ENCODE peak calls at places on chromosomes 13 and 19, in six cellular contexts. N is fibroblast of lung, P is left ventricle myocardium inferior, E is mesendoderm, Z is stomach, U is PC-3. X is an unnamed sample.

GRCh38 chr13:111413407-111414187 is 93.2 kb downstream of the TEX29 start:
- DNase-seq in N (no peak), P (no peak), E (no peak), Z (no peak), U (no peak), X (no peak)

GRCh38 chr19:1491114-1491848 is at the start of gene REEP6:
- DNase-seq in N (no peak), P (no peak), E (no peak), Z (no peak), U (no peak), X (no peak)

GRCh38 chr13:83449666-83450395 is 432.4 kb downstream of the SLITRK1 start:
- DNase-seq in N (peak; percentile 45), P (no peak), E (peak; percentile 9), Z (no peak), U (peak; percentile 72), X (peak; percentile 92)

GRCh38 chr13:85512421-85512820 is 286.8 kb downstream of the SLITRK6 start:
- DNase-seq in N (no peak), P (no peak), E (no peak), Z (no peak), U (peak; percentile 51), X (peak; percentile 11)

GRCh38 chr13:44732503-44733098 is 156.5 kb upstream of the TSC22D1 start:
- DNase-seq in N (no peak), P (no peak), E (peak; percentile 68), Z (peak; percentile 71), U (no peak), X (no peak)

GRCh38 chr19:42113641-42114348 is 18.5 kb downstream of the POU2F2 start:
- DNase-seq in N (peak; percentile 87), P (no peak), E (peak; percentile 96), Z (no peak), U (peak; percentile 92), X (peak; percentile 98)

GRCh38 chr19:1859319-1859718 is 4.1 kb downstream of the KLF16 start:
- DNase-seq in N (no peak), P (no peak), E (peak; percentile 77), Z (no peak), U (no peak), X (no peak)

GRCh38 chr13:98239156-98240076 is 62.3 kb upstream of the RNF113B start:
- DNase-seq in N (no peak), P (no peak), E (no peak), Z (no peak), U (no peak), X (no peak)

GRCh38 chr13:25151626-25152025 is 20.5 kb downstream of the AMER2 start:
- DNase-seq in N (no peak), P (no peak), E (peak; percentile 55), Z (no peak), U (no peak), X (no peak)

GRCh38 chr13:69108486-69108885 is 999.1 kb upstream of the ATXN8OS start:
- DNase-seq in N (no peak), P (no peak), E (no peak), Z (no peak), U (no peak), X (no peak)

GRCh38 chr19:18317998-18318800 is 4.7 kb downstream of the LSM4 start:
- DNase-seq in N (no peak), P (peak; percentile 55), E (no peak), Z (peak; percentile 60), U (no peak), X (no peak)

GRCh38 chr19:47609885-47610545 is 1.1 kb downstream of the BICRA start:
- DNase-seq in N (peak; percentile 38), P (peak; percentile 45), E (peak; percentile 69), Z (peak; percentile 59), U (peak; percentile 15), X (peak; percentile 40)

GRCh38 chr19:13838943-13839192 is 38.1 kb upstream of the NANOS3 start:
- DNase-seq in N (no peak), P (no peak), E (no peak), Z (no peak), U (no peak), X (no peak)
- H3K4me3 ChIP-seq in N (peak overlapping the region; percentile 96), P (peak overlapping the region; percentile 94), E (no peak overlapping the region), Z (peak overlapping the region; percentile 87), U (peak overlapping the region; percentile 82), X (peak overlapping the region; percentile 85)

GRCh38 chr19:23474172-23474571 is 78.9 kb upstream of the ZNF91 start:
- DNase-seq in N (no peak), P (no peak), E (no peak), Z (no peak), U (no peak), X (no peak)

GRCh38 chr19:23475477-23475876 is 80.2 kb upstream of the ZNF91 start:
- DNase-seq in N (no peak), P (no peak), E (no peak), Z (no peak), U (no peak), X (no peak)

GRCh38 chr19:23474761-23475160 is 79.5 kb upstream of the ZNF91 start:
- DNase-seq in N (no peak), P (no peak), E (no peak), Z (no peak), U (no peak), X (no peak)

GRCh38 chr19:23470873-23471555 is 75.7 kb upstream of the ZNF91 start:
- DNase-seq in N (no peak), P (no peak), E (no peak), Z (no peak), U (no peak), X (no peak)
- H3K4me3 ChIP-seq in N (no peak overlapping the region), P (peak overlapping the region; percentile 64), E (no peak overlapping the region), Z (no peak overlapping the region), U (no peak overlapping the region), X (no peak overlapping the region)

DNA sequence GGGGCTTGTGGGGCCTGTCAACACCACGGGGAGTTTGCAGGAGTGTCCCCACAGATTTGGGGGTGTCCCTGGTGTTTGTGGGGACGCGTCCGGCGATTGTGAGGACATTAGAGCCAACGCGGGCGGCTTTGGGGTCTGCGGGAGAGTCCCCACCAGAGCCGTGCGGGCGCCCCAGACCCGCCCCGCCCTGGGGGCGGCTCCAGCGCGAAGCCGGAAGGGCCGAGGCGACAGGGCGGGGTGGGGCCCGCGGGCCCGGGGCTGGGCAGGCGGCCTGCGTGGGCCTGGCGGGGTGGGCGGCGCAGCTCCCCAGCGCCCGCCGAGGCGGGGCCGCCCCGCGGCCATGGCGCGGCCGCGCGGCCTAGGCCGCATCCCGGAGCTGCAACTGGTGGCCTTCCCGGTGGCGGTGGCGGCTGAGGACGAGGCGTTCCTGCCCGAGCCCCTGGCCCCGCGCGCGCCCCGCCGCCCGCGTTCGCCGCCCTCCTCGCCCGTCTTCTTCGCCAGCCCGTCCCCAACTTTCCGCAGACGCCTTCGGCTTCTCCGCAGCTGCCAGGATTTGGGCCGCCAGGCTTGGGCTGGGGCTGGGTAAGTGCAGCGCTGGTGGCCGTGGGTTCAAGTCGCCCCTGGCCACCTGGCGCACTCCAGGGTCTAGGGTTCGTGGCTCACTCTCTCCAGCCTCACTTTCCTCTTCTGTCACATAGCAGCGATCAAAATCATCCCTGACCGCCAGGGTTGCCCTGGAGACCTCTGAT is 10.3 kb downstream of the PDE4A start:
- DNase-seq in N (peak; percentile 43), P (peak; percentile 72), E (no peak), Z (peak; percentile 77), U (peak; percentile 30), X (no peak)
- H3K4me3 ChIP-seq in N (peak overlapping the region; percentile 72), P (peak overlapping the region; percentile 86), E (no peak overlapping the region), Z (peak overlapping the region; percentile 64), U (peak overlapping the region; percentile 56), X (no peak overlapping the region)

DNA sequence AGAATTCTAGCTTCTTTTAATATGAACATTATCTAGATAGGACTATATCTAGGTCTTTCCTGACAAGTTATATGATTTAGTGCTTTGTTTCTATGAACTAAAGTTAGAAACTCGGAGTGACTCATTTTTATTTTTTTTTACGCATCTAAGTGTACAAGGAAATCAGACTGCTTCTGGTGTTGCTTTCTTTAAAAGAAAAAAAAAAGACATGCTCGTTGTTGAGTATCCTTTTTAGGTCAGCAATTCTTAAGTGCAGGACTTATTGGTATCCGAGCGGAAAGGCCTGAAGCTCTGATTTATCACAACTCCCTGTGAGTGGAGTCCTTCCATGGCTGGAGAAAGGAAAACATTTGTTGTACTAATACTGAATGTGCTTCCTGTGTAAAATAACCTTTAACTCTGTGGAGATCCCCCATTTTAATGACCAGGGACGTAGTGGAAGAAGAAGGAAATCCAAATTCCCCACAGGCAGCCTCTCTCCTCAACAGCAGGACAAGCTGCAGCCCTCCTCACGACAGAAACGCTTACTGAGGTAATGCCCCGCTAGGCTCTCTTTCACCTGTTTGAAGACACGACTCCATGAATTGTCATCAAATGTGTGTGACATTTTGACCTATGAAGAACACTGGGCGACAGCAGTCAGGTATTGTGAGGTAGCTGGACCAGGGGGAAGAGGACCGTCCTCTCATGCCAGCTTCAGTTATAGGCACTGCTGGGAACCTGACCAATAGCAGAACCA is 17.9 kb upstream of the POMP start:
- DNase-seq in N (no peak), P (no peak), E (no peak), Z (no peak), U (no peak), X (no peak)
- H3K4me3 ChIP-seq in N (no peak overlapping the region), P (no peak overlapping the region), E (no peak overlapping the region), Z (no peak overlapping the region), U (no peak overlapping the region), X (no peak overlapping the region)

DNA sequence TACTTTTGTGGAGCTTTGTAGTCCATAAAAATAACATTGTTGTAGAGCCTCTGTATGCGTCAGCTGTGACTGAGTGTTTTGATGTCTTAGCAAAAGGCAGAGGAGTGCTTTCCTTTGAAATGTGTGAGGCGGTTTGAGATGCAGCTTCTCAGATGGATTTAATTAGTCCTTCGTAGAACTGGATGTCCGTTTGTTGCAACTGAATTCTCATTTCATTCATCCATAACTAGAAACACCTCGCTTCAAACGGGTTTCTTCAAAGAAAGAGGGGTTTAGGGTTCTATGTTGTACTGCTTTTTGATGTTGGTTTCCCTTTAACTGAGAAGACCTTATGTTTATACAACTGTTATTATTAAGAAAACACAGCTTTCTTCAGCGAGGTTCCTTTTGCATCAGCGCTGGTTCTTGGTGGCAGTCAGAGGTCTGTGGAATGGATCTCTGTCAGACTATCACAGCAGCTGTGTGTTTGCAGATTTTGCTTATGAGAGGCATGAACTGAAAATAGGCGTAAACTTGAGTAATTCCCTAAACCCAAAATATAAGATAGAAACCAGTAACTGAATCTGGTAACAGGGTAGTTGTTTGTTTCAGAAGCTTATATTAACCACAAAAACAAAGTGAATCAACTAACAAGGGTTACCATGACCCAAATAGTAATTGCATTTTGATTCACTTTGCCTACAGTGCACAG is 194.4 kb downstream of the GGACT start:
- DNase-seq in N (peak; percentile 88), P (no peak), E (no peak), Z (no peak), U (no peak), X (no peak)
- H3K4me3 ChIP-seq in N (peak overlapping the region; percentile 12), P (no peak overlapping the region), E (no peak overlapping the region), Z (no peak overlapping the region), U (no peak overlapping the region), X (no peak overlapping the region)

DNA sequence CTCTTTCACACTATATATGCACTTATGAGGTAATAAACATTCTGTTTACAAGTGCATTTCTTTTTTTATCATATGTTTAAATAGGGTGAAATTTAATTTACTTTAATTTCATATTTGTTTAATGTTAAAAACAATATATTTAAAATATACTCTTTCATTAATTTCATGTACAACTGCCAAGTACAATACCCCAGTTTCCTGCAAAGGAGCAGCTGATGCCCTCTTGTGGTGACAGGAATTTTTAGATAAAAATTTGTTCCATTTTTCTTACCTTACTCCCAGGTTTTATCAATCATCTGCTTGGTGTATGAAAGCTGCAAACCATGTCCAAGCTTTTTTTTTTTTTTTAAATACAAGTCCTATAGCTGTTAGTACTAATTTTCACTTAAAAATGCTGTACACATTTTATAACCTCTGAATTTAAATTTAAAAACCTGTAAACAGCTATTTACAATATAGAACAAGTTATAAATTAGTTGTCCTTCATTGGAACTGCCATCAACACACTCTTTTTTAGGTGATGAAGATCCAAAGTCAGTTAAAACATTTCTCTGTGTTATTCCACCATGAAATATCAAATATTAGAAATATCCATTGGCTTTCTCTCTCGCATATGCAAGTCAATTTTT is 4.9 kb downstream of the PCDH20 start:
- DNase-seq in N (peak; percentile 34), P (no peak), E (peak; percentile 16), Z (no peak), U (peak; percentile 48), X (peak; percentile 36)
- H3K4me3 ChIP-seq in N (no peak overlapping the region), P (no peak overlapping the region), E (no peak overlapping the region), Z (no peak overlapping the region), U (no peak overlapping the region), X (no peak overlapping the region)

X was measured in epithelial cell of esophagus.